ENCODE peak calls at places on chromosome 5, in five cellular contexts. D is HEK293T, F is H1, K is GM12878, W is HepG2. N is an unnamed sample.

GRCh38 chr5:180139731-180140626 is 68.4 kb upstream of the RNF130 start:
- DNase-seq in F (peak), K (no peak), W (no peak), D (no peak), N (no peak)

GRCh38 chr5:160605266-160605665 is 183.6 kb downstream of the PTTG1 start:
- DNase-seq in K (no peak), D (no peak), F (no peak), W (no peak), N (no peak)

GRCh38 chr5:133967715-133968056 is 739 bp downstream of the C5orf15 start:
- DNase-seq in D (no peak), F (no peak), K (no peak), W (no peak), N (no peak)

GRCh38 chr5:18811616-18812015 is 1176.4 kb downstream of the CDH18 start:
- DNase-seq in W (no peak), F (no peak), K (no peak), D (no peak), N (no peak)

GRCh38 chr5:127951791-127952190 is 131.8 kb upstream of the SLC12A2 start:
- DNase-seq in F (no peak), K (no peak), W (no peak), D (no peak), N (no peak)

GRCh38 chr5:109485030-109485429 is 75.3 kb upstream of the PJA2 start:
- DNase-seq in K (no peak), F (no peak), D (peak), W (peak), N (no peak)

GRCh38 chr5:67315082-67315801 is 118.6 kb upstream of the CD180 start:
- DNase-seq in F (no peak), W (no peak), K (no peak), D (no peak), N (no peak)

GRCh38 chr5:25009063-25009462 is 364.3 kb upstream of the CDH10 start:
- DNase-seq in F (no peak), K (no peak), D (no peak), W (no peak), N (no peak)

GRCh38 chr5:122882836-122883235 is 37.4 kb downstream of the SNX24 start:
- DNase-seq in F (no peak), D (no peak), W (no peak), K (no peak), N (no peak)

GRCh38 chr5:57420821-57421220 is 61.8 kb downstream of the ACTBL2 start:
- DNase-seq in K (no peak), W (no peak), F (no peak), D (no peak), N (no peak)

GRCh38 chr5:76849767-76850291 is at the start of gene S100Z:
- DNase-seq in F (no peak), K (no peak), W (no peak), D (no peak), N (no peak)

GRCh38 chr5:4571248-4571950 is 568.7 kb upstream of the ADAMTS16 start:
- DNase-seq in K (no peak), W (no peak), D (no peak), F (no peak), N (peak)

GRCh38 chr5:138111937-138112336 is 27.3 kb downstream of the NME5 start:
- DNase-seq in D (no peak), F (no peak), W (no peak), K (no peak), N (no peak)

GRCh38 chr5:52800394-52801213 is 12.9 kb downstream of the ITGA1 start:
- DNase-seq in W (peak), D (peak), F (peak), K (no peak), N (no peak)

GRCh38 chr5:140174014-140174413 is 974 bp upstream of the CYSTM1 start:
- DNase-seq in D (no peak), W (no peak), F (no peak), K (no peak), N (no peak)

GRCh38 chr5:32225445-32225844 is 51.3 kb upstream of the GOLPH3 start:
- DNase-seq in D (no peak), F (no peak), W (peak), K (no peak), N (no peak)

GRCh38 chr5:79890871-79891249 is 100.2 kb downstream of the MTX3 start:
- DNase-seq in W (no peak), F (no peak), D (no peak), K (no peak), N (no peak)

GRCh38 chr5:66848749-66849641 is 252.8 kb downstream of the MAST4 start:
- DNase-seq in F (no peak), D (no peak), K (no peak), W (no peak), N (no peak)

GRCh38 chr5:65506961-65507360 is 25.2 kb upstream of the ADAMTS6 start:
- DNase-seq in D (no peak), K (no peak), F (no peak), W (no peak), N (no peak)

GRCh38 chr5:32047056-32047455 is 127.1 kb downstream of the GOLPH3 start:
- DNase-seq in F (no peak), K (no peak), W (no peak), D (no peak), N (no peak)

GRCh38 chr5:65482280-65482726 is 583 bp upstream of the ADAMTS6 start:
- DNase-seq in K (no peak), W (no peak), F (no peak), D (no peak), N (no peak)

GRCh38 chr5:181173420-181174342 is 26.3 kb downstream of the OR2V2 start:
- DNase-seq in W (peak), F (peak), K (peak), D (peak), N (no peak)

GRCh38 chr5:143870871-143871632 is 59.1 kb downstream of the HMHB1 start:
- DNase-seq in W (no peak), K (no peak), D (no peak), F (no peak), N (peak)

GRCh38 chr5:91162534-91163381 is 220.4 kb downstream of the ARRDC3 start:
- DNase-seq in F (no peak), W (peak), D (no peak), K (peak), N (no peak)

GRCh38 chr5:134247411-134247810 is 21.5 kb upstream of the PPP2CA start:
- DNase-seq in F (no peak), W (peak), D (no peak), K (no peak), N (no peak)

GRCh38 chr5:31478901-31479300 is 53.0 kb downstream of the DROSHA start:
- DNase-seq in K (no peak), D (no peak), F (no peak), W (no peak), N (no peak)

GRCh38 chr5:67353500-67353931 is 156.9 kb upstream of the CD180 start:
- DNase-seq in W (no peak), D (no peak), K (no peak), F (no peak), N (no peak)

GRCh38 chr5:33148076-33148501 is 292.7 kb upstream of the TARS1 start:
- DNase-seq in K (no peak), D (no peak), F (no peak), W (peak), N (no peak)

GRCh38 chr5:80960531-80961375 is 590 bp downstream of the RASGRF2 start:
- DNase-seq in F (peak), D (peak), K (no peak), W (peak), N (no peak)

GRCh38 chr5:150270546-150271295 is 18.9 kb downstream of the CAMK2A start:
- DNase-seq in W (peak), D (no peak), F (no peak), K (no peak), N (no peak)

GRCh38 chr5:170745481-170746061 is 38.0 kb upstream of the GABRP start:
- DNase-seq in K (no peak), F (peak), D (no peak), W (no peak), N (peak)

GRCh38 chr5:45411971-45412612 is 284.1 kb downstream of the HCN1 start:
- DNase-seq in F (no peak), D (no peak), K (no peak), W (no peak), N (no peak)

GRCh38 chr5:119269061-119269579 is 86.7 kb upstream of the TNFAIP8 start:
- DNase-seq in D (no peak), K (no peak), W (peak), F (no peak), N (peak)

GRCh38 chr5:119270955-119271757 is 84.7 kb upstream of the TNFAIP8 start:
- DNase-seq in F (no peak), K (no peak), W (no peak), D (no peak), N (no peak)

GRCh38 chr5:119268387-119269060 is 87.3 kb upstream of the TNFAIP8 start:
- DNase-seq in D (peak), K (peak), W (peak), F (peak), N (peak)

GRCh38 chr5:119270121-119270565 is 85.7 kb upstream of the TNFAIP8 start:
- DNase-seq in K (no peak), D (no peak), W (no peak), F (no peak), N (no peak)

DNA sequence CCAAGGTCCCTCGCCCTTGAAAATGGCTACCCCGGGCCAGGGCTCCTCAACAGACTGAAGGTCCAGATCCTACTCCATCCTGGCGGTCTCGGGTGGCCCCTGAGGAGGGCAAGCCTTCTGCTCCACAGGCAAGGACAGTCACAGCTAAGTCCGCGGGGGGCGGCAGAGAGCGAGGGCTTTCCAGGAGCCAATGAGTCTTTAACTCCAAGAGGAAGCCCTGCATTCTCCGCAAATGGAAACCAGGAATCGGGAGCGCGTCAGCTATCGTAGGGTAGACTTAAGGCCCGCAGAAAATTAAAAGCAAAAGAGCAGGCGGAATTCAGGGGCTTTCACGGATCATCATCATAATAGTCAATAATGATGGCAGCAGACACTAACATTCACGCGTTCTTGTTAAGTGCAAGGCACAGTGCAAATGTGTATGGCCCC is 87.8 kb upstream of the TNFAIP8 start:
- DNase-seq in F (peak), W (peak), K (peak), D (peak), N (peak)
- TF ChIP-seq SUZ12 in F (no peak), W (no peak), K (no peak), D (no peak), N (no peak)

GRCh38 chr5:38036765-38037164 is 196.9 kb upstream of the GDNF start:
- DNase-seq in F (no peak), D (no peak), K (no peak), W (no peak), N (no peak)

GRCh38 chr5:38039826-38040225 is 200.0 kb upstream of the GDNF start:
- DNase-seq in D (no peak), K (no peak), F (no peak), W (no peak), N (no peak)

DNA sequence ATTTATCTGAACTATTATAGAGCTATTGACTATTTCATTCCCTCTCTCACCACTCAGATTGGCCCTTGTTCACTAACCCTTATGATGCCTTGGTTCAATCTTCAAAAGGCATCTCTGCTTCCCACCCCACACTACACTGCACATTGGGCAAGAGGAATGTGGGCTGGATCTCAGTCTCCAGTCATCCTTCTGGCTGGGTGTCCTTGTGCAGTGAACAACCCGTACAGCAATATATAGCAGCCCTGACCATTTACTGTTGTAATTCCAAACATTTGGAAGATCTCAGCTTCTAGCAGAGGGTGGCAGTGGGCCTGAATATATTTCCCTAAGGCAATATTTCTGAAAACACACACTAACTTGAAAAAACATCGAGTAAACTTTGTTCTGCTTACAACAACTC is 199.2 kb upstream of the GDNF start:
- DNase-seq in F (no peak), D (no peak), W (no peak), K (no peak), N (no peak)
- TF ChIP-seq SUZ12 in F (no peak), D (no peak), W (no peak), K (no peak), N (no peak)

GRCh38 chr5:43191740-43192557 is at the start of gene NIM1K:
- DNase-seq in F (peak), D (peak), K (no peak), W (peak), N (no peak)

GRCh38 chr5:43193171-43193951 is 1.3 kb downstream of the NIM1K start:
- DNase-seq in F (no peak), D (peak), W (peak), K (no peak), N (no peak)

GRCh38 chr5:43193952-43194321 is 1.9 kb downstream of the NIM1K start:
- DNase-seq in D (no peak), K (no peak), W (no peak), F (no peak), N (no peak)

GRCh38 chr5:43190755-43191603 is 1.0 kb upstream of the NIM1K start:
- DNase-seq in W (no peak), F (no peak), K (no peak), D (no peak), N (no peak)

GRCh38 chr5:43192558-43193170 is 639 bp downstream of the NIM1K start:
- DNase-seq in K (no peak), W (no peak), D (peak), F (peak), N (no peak)
- TF ChIP-seq SUZ12 in K (no peak), W (no peak), D (no peak), F (peak), N (no peak)

GRCh38 chr5:29005386-29005785 is 1967.0 kb upstream of the CDH9 start:
- DNase-seq in F (no peak), D (peak), K (no peak), W (peak), N (no peak)
- TF ChIP-seq SUZ12 in F (no peak), D (no peak), K (no peak), W (no peak), N (no peak)

GRCh38 chr5:8633706-8634105 is 764.8 kb downstream of the MTRR start:
- DNase-seq in D (no peak), F (no peak), K (no peak), W (no peak), N (no peak)

GRCh38 chr5:8633259-8633658 is 764.3 kb downstream of the MTRR start:
- DNase-seq in K (no peak), W (no peak), F (no peak), D (no peak), N (no peak)

GRCh38 chr5:8628521-8628920 is 759.6 kb downstream of the MTRR start:
- DNase-seq in K (no peak), W (no peak), F (no peak), D (no peak), N (no peak)
- TF ChIP-seq SUZ12 in K (no peak), W (no peak), F (no peak), D (no peak), N (no peak)

GRCh38 chr5:148996270-148996669 is 66.6 kb downstream of the SH3TC2 start:
- DNase-seq in W (no peak), F (no peak), K (no peak), D (no peak), N (no peak)
- TF ChIP-seq SUZ12 in W (no peak), F (no peak), K (no peak), D (no peak), N (no peak)

GRCh38 chr5:38921174-38921573 is 75.4 kb downstream of the OSMR start:
- DNase-seq in D (no peak), F (no peak), K (no peak), W (no peak), N (no peak)
- TF ChIP-seq SUZ12 in D (no peak), F (no peak), K (no peak), W (no peak), N (no peak)

DNA sequence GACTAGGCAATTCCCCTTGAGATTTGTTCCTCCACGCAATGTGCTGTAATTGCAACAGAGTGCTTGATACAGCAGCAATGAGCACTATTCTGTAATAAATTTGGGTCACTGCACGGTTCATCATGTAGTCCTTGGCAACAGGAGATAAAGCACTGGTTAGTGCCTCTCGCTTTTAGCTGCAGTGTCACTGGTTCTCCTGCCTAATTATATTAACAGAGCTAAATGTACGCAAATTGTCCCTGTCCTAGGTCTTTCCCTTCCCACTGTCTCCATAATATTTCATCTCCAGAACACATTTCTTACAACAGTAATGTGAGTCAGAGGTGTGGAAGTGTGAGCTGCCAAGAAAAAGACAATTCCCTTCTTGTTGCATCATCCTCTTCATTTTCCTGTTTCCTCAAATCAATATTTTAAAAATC is 553.1 kb downstream of the ZNF608 start:
- DNase-seq in W (no peak), K (no peak), D (no peak), F (no peak), N (no peak)
- TF ChIP-seq SUZ12 in W (no peak), K (no peak), D (no peak), F (no peak), N (no peak)

N was measured in NT2/D1.